ENCODE peak calls at places on chromosomes 2 and 18, in seven cellular contexts. One of them, this sample, is unnamed.

GRCh38 chr2:175449616-175450015 is 268.1 kb upstream of the ATP5MC3 start:
- DNase-seq in adipocyte: no peak
- DNase-seq in CD8-positive, alpha-beta memory T cell: no peak
- DNase-seq in endothelial cell of umbilical vein: no peak
- DNase-seq in A549: no peak
- DNase-seq in iPS DF 6.9: no peak
- DNase-seq in mammary epithelial cell: no peak
- DNase-seq in this sample: no peak

GRCh38 chr18:36307513-36307912 is 10.0 kb downstream of the FHOD3 start:
- DNase-seq in mammary epithelial cell: no peak
- DNase-seq in CD8-positive, alpha-beta memory T cell: no peak
- DNase-seq in iPS DF 6.9: no peak
- DNase-seq in endothelial cell of umbilical vein: no peak
- DNase-seq in adipocyte: no peak
- DNase-seq in A549: no peak
- DNase-seq in this sample: no peak

GRCh38 chr18:3262234-3263171 is 570 bp downstream of the MYL12B start:
- DNase-seq in CD8-positive, alpha-beta memory T cell: peak; percentile 17
- DNase-seq in endothelial cell of umbilical vein: peak; percentile 51
- DNase-seq in iPS DF 6.9: no peak
- DNase-seq in mammary epithelial cell: peak; percentile 45
- DNase-seq in A549: peak; percentile 42
- DNase-seq in adipocyte: peak; percentile 54
- DNase-seq in this sample: peak; percentile 40

GRCh38 chr18:24915547-24915946 is 436.4 kb downstream of the ZNF521 start:
- DNase-seq in mammary epithelial cell: peak; percentile 39
- DNase-seq in adipocyte: peak; percentile 3
- DNase-seq in A549: no peak
- DNase-seq in endothelial cell of umbilical vein: peak; percentile 54
- DNase-seq in CD8-positive, alpha-beta memory T cell: no peak
- DNase-seq in iPS DF 6.9: no peak
- DNase-seq in this sample: no peak

GRCh38 chr2:106094101-106094860 is 99.8 kb downstream of the UXS1 start:
- DNase-seq in A549: no peak
- DNase-seq in endothelial cell of umbilical vein: no peak
- DNase-seq in mammary epithelial cell: no peak
- DNase-seq in iPS DF 6.9: no peak
- DNase-seq in CD8-positive, alpha-beta memory T cell: peak; percentile 55
- DNase-seq in adipocyte: no peak
- DNase-seq in this sample: no peak

GRCh38 chr18:12408247-12408869 is 629 bp downstream of the PRELID3A start:
- DNase-seq in CD8-positive, alpha-beta memory T cell: no peak
- DNase-seq in adipocyte: peak; percentile 60
- DNase-seq in mammary epithelial cell: no peak
- DNase-seq in endothelial cell of umbilical vein: peak; percentile 45
- DNase-seq in A549: peak; percentile 19
- DNase-seq in iPS DF 6.9: no peak
- DNase-seq in this sample: peak; percentile 40

GRCh38 chr2:95359501-95359930 is 43.0 kb upstream of the FAHD2A start:
- DNase-seq in A549: no peak
- DNase-seq in adipocyte: no peak
- DNase-seq in mammary epithelial cell: no peak
- DNase-seq in endothelial cell of umbilical vein: no peak
- DNase-seq in iPS DF 6.9: no peak
- DNase-seq in CD8-positive, alpha-beta memory T cell: no peak
- DNase-seq in this sample: no peak

GRCh38 chr2:30185175-30185574 is 38.4 kb downstream of the YPEL5 start:
- DNase-seq in mammary epithelial cell: peak; percentile 47
- DNase-seq in CD8-positive, alpha-beta memory T cell: no peak
- DNase-seq in endothelial cell of umbilical vein: no peak
- DNase-seq in A549: peak; percentile 43
- DNase-seq in iPS DF 6.9: no peak
- DNase-seq in adipocyte: peak; percentile 95
- DNase-seq in this sample: no peak

GRCh38 chr2:218883491-218884490 is 3.1 kb downstream of the WNT10A start:
- DNase-seq in endothelial cell of umbilical vein: no peak
- DNase-seq in A549: no peak
- DNase-seq in mammary epithelial cell: peak; percentile 52
- DNase-seq in adipocyte: peak; percentile 71
- DNase-seq in iPS DF 6.9: no peak
- DNase-seq in CD8-positive, alpha-beta memory T cell: no peak
- DNase-seq in this sample: no peak

GRCh38 chr2:65530547-65531320 is 98.3 kb upstream of the SPRED2 start:
- DNase-seq in mammary epithelial cell: peak; percentile 46
- DNase-seq in iPS DF 6.9: no peak
- DNase-seq in adipocyte: peak; percentile 64
- DNase-seq in A549: no peak
- DNase-seq in CD8-positive, alpha-beta memory T cell: no peak
- DNase-seq in endothelial cell of umbilical vein: no peak
- DNase-seq in this sample: no peak

GRCh38 chr2:232292395-232293154 is 86.0 kb upstream of the ALPP start:
- DNase-seq in adipocyte: peak; percentile 48
- DNase-seq in iPS DF 6.9: peak; percentile 76
- DNase-seq in CD8-positive, alpha-beta memory T cell: peak; percentile 32
- DNase-seq in A549: peak; percentile 64
- DNase-seq in endothelial cell of umbilical vein: peak; percentile 57
- DNase-seq in mammary epithelial cell: peak; percentile 45
- DNase-seq in this sample: peak; percentile 52

GRCh38 chr2:141610564-141610963 is 520.3 kb downstream of the LRP1B start:
- DNase-seq in iPS DF 6.9: no peak
- DNase-seq in mammary epithelial cell: no peak
- DNase-seq in A549: no peak
- DNase-seq in adipocyte: no peak
- DNase-seq in endothelial cell of umbilical vein: peak; percentile 87
- DNase-seq in CD8-positive, alpha-beta memory T cell: no peak
- DNase-seq in this sample: no peak

GRCh38 chr2:137924019-137924418 is 40.3 kb upstream of the HNMT start:
- DNase-seq in adipocyte: peak; percentile 39
- DNase-seq in A549: no peak
- DNase-seq in mammary epithelial cell: no peak
- DNase-seq in CD8-positive, alpha-beta memory T cell: no peak
- DNase-seq in iPS DF 6.9: no peak
- DNase-seq in endothelial cell of umbilical vein: peak; percentile 57
- DNase-seq in this sample: no peak

GRCh38 chr2:138421315-138421970 is 80.1 kb upstream of the SPOPL start:
- DNase-seq in endothelial cell of umbilical vein: peak; percentile 45
- DNase-seq in adipocyte: peak; percentile 19
- DNase-seq in A549: peak; percentile 43
- DNase-seq in iPS DF 6.9: no peak
- DNase-seq in CD8-positive, alpha-beta memory T cell: no peak
- DNase-seq in mammary epithelial cell: peak; percentile 80
- DNase-seq in this sample: no peak

GRCh38 chr2:43110442-43110871 is 115.9 kb downstream of the ZFP36L2 start:
- DNase-seq in A549: peak; percentile 69
- DNase-seq in iPS DF 6.9: no peak
- DNase-seq in endothelial cell of umbilical vein: no peak
- DNase-seq in mammary epithelial cell: no peak
- DNase-seq in CD8-positive, alpha-beta memory T cell: no peak
- DNase-seq in adipocyte: peak; percentile 67
- DNase-seq in this sample: no peak

GRCh38 chr2:222241054-222241453 is 57.7 kb downstream of the PAX3 start:
- DNase-seq in mammary epithelial cell: no peak
- DNase-seq in endothelial cell of umbilical vein: no peak
- DNase-seq in A549: no peak
- DNase-seq in CD8-positive, alpha-beta memory T cell: no peak
- DNase-seq in iPS DF 6.9: no peak
- DNase-seq in adipocyte: no peak
- DNase-seq in this sample: no peak

GRCh38 chr2:207914716-207915115 is 110.6 kb downstream of the PLEKHM3 start:
- DNase-seq in adipocyte: no peak
- DNase-seq in mammary epithelial cell: no peak
- DNase-seq in endothelial cell of umbilical vein: no peak
- DNase-seq in iPS DF 6.9: no peak
- DNase-seq in A549: no peak
- DNase-seq in CD8-positive, alpha-beta memory T cell: no peak
- DNase-seq in this sample: no peak

GRCh38 chr2:160402997-160403979 is 90.3 kb downstream of the RBMS1 start:
- DNase-seq in adipocyte: no peak
- DNase-seq in CD8-positive, alpha-beta memory T cell: no peak
- DNase-seq in endothelial cell of umbilical vein: peak; percentile 41
- DNase-seq in A549: peak; percentile 38
- DNase-seq in iPS DF 6.9: no peak
- DNase-seq in mammary epithelial cell: peak; percentile 71
- DNase-seq in this sample: peak; percentile 75

GRCh38 chr2:51420521-51420920 is 388.6 kb upstream of the NRXN1 start:
- DNase-seq in A549: no peak
- DNase-seq in mammary epithelial cell: no peak
- DNase-seq in iPS DF 6.9: no peak
- DNase-seq in endothelial cell of umbilical vein: no peak
- DNase-seq in CD8-positive, alpha-beta memory T cell: no peak
- DNase-seq in adipocyte: no peak
- DNase-seq in this sample: no peak

GRCh38 chr2:126916744-126917143 is 18.1 kb downstream of the TEX51 start:
- DNase-seq in endothelial cell of umbilical vein: no peak
- DNase-seq in iPS DF 6.9: no peak
- DNase-seq in mammary epithelial cell: no peak
- DNase-seq in A549: no peak
- DNase-seq in adipocyte: no peak
- DNase-seq in CD8-positive, alpha-beta memory T cell: no peak
- DNase-seq in this sample: no peak

GRCh38 chr2:170155022-170155722 is 22.8 kb upstream of the MYO3B start:
- DNase-seq in mammary epithelial cell: no peak
- DNase-seq in endothelial cell of umbilical vein: peak; percentile 95
- DNase-seq in A549: peak; percentile 42
- DNase-seq in iPS DF 6.9: peak; percentile 52
- DNase-seq in adipocyte: peak; percentile 31
- DNase-seq in CD8-positive, alpha-beta memory T cell: no peak
- DNase-seq in this sample: no peak

DNA sequence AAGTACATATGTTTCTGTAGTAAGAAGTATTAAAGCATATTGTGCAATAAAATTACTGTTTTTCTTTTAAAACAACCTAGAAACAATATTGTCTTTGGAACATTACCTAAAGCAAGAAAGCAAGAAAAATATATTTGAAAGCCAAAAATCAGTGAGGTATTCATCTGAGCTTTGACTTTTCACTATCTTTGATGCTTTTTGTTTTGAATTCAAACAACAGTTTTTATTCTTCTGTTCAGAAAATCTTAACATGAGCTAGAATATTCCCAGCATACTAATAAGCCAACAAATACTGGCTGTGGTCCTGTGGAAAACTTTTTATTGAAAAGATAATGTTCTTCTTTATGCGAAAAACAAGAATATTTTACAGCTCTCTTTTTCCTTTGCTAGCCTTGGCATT is 19.8 kb downstream of the FAM171B start:
- DNase-seq in mammary epithelial cell: no peak
- DNase-seq in adipocyte: peak; percentile 50
- DNase-seq in A549: no peak
- DNase-seq in CD8-positive, alpha-beta memory T cell: no peak
- DNase-seq in endothelial cell of umbilical vein: no peak
- DNase-seq in iPS DF 6.9: no peak
- DNase-seq in this sample: no peak
- H3K4me3 ChIP-seq in mammary epithelial cell: no peak overlapping the region
- H3K4me3 ChIP-seq in adipocyte: no peak overlapping the region
- H3K4me3 ChIP-seq in A549: no peak overlapping the region
- H3K4me3 ChIP-seq in CD8-positive, alpha-beta memory T cell: no peak overlapping the region
- H3K4me3 ChIP-seq in endothelial cell of umbilical vein: no peak overlapping the region
- H3K4me3 ChIP-seq in iPS DF 6.9: no peak overlapping the region
- H3K4me3 ChIP-seq in this sample: no peak overlapping the region

GRCh38 chr2:202418511-202418910 is 42.4 kb downstream of the BMPR2 start:
- DNase-seq in adipocyte: no peak
- DNase-seq in CD8-positive, alpha-beta memory T cell: no peak
- DNase-seq in A549: no peak
- DNase-seq in iPS DF 6.9: no peak
- DNase-seq in mammary epithelial cell: no peak
- DNase-seq in endothelial cell of umbilical vein: peak; percentile 58
- DNase-seq in this sample: no peak
- H3K4me1 ChIP-seq in adipocyte: peaks cover 7% of the 10 kb centered on the region
- H3K4me1 ChIP-seq in CD8-positive, alpha-beta memory T cell: no peaks in the 10 kb centered on the region
- H3K4me1 ChIP-seq in A549: no peaks in the 10 kb centered on the region
- H3K4me1 ChIP-seq in iPS DF 6.9: no peaks in the 10 kb centered on the region
- H3K4me1 ChIP-seq in mammary epithelial cell: no peaks in the 10 kb centered on the region
- H3K4me1 ChIP-seq in endothelial cell of umbilical vein: peaks cover 12% of the 10 kb centered on the region
- H3K4me1 ChIP-seq in this sample: peaks cover 26% of the 10 kb centered on the region

DNA sequence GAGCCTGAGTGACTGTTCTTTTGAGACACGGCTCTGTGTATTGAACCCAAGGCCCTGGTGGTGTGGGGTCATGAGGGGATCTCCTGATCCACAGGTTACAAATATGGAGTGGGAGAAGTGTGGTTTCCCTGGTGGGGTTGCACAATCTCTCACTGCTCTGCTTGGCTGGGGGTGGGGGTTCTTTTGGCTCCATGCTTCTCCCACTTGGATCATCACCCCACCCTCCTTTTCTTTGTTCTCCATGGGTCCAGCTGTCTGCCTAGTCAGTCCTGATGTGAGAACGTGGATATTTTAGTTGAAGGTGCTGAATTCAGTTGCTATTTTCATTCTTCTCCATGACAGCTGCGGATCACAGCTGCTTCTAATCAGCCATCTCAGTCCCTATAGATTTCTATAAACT is 37.9 kb downstream of the AGPS start:
- DNase-seq in A549: no peak
- DNase-seq in CD8-positive, alpha-beta memory T cell: no peak
- DNase-seq in iPS DF 6.9: no peak
- DNase-seq in mammary epithelial cell: no peak
- DNase-seq in endothelial cell of umbilical vein: no peak
- DNase-seq in adipocyte: peak; percentile 27
- DNase-seq in this sample: no peak
- H3K9me3 ChIP-seq in A549: peaks cover 42% of the 10 kb centered on the region
- H3K9me3 ChIP-seq in CD8-positive, alpha-beta memory T cell: peaks cover 25% of the 10 kb centered on the region
- H3K9me3 ChIP-seq in iPS DF 6.9: no peaks in the 10 kb centered on the region
- H3K9me3 ChIP-seq in mammary epithelial cell: peaks cover 6% of the 10 kb centered on the region
- H3K9me3 ChIP-seq in endothelial cell of umbilical vein: peaks cover 2% of the 10 kb centered on the region
- H3K9me3 ChIP-seq in adipocyte: peaks cover 25% of the 10 kb centered on the region
- H3K9me3 ChIP-seq in this sample: peaks cover 16% of the 10 kb centered on the region

GRCh38 chr2:45778720-45779171 is 127.3 kb downstream of the PRKCE start:
- DNase-seq in A549: peak; percentile 83
- DNase-seq in adipocyte: peak; percentile 76
- DNase-seq in iPS DF 6.9: peak; percentile 39
- DNase-seq in endothelial cell of umbilical vein: peak; percentile 55
- DNase-seq in CD8-positive, alpha-beta memory T cell: peak; percentile 51
- DNase-seq in mammary epithelial cell: peak; percentile 41
- DNase-seq in this sample: peak; percentile 49
- H3K4me3 ChIP-seq in A549: no peak overlapping the region
- H3K4me3 ChIP-seq in adipocyte: no peak overlapping the region
- H3K4me3 ChIP-seq in iPS DF 6.9: no peak overlapping the region
- H3K4me3 ChIP-seq in endothelial cell of umbilical vein: no peak overlapping the region
- H3K4me3 ChIP-seq in CD8-positive, alpha-beta memory T cell: no peak overlapping the region
- H3K4me3 ChIP-seq in mammary epithelial cell: no peak overlapping the region
- H3K4me3 ChIP-seq in this sample: no peak overlapping the region

GRCh38 chr2:201857326-201857725 is 51.0 kb downstream of the CDK15 start:
- DNase-seq in A549: no peak
- DNase-seq in endothelial cell of umbilical vein: no peak
- DNase-seq in adipocyte: no peak
- DNase-seq in iPS DF 6.9: no peak
- DNase-seq in CD8-positive, alpha-beta memory T cell: no peak
- DNase-seq in mammary epithelial cell: no peak
- DNase-seq in this sample: no peak
- H3K4me1 ChIP-seq in A549: peaks cover 9% of the 10 kb centered on the region
- H3K4me1 ChIP-seq in endothelial cell of umbilical vein: peaks cover 24% of the 10 kb centered on the region
- H3K4me1 ChIP-seq in adipocyte: peaks cover 9% of the 10 kb centered on the region
- H3K4me1 ChIP-seq in iPS DF 6.9: peaks cover 2% of the 10 kb centered on the region
- H3K4me1 ChIP-seq in CD8-positive, alpha-beta memory T cell: peaks cover 17% of the 10 kb centered on the region
- H3K4me1 ChIP-seq in mammary epithelial cell: peaks cover 46% of the 10 kb centered on the region
- H3K4me1 ChIP-seq in this sample: peaks cover 14% of the 10 kb centered on the region